ENCODE peak calls at places on chromosomes 7 and 10, in five cellular contexts. W is activated T-helper 2 cell treated with anti-CD3 and anti-CD28 coated beads, Interferon-gamma antibody, Interleukin-2, Interleukin-4, amounts not matched to agents 10 μg/mL and 5 μg/mL and 100 μg/mL, durations not matched to agents 14 hours and 24 hours and 36 hours; Z is nucleus accumbens; P is NCI-H1092; T is GM23248. I is an unnamed sample.

GRCh38 chr7:32809347-32809746 is 82.2 kb downstream of the KBTBD2 start:
- DNase-seq in Z (no peak), P (no peak), T (no peak), W (no peak), I (no peak)

GRCh38 chr7:107946451-107946850 is 55.5 kb downstream of the DLD start:
- DNase-seq in Z (no peak), T (peak), P (no peak), W (no peak), I (no peak)

GRCh38 chr10:124251317-124251716 is 157.9 kb upstream of the CHST15 start:
- DNase-seq in W (no peak), Z (no peak), T (no peak), P (no peak), I (no peak)

GRCh38 chr7:2504818-2505375 is 14.7 kb upstream of the LFNG start:
- DNase-seq in P (no peak), W (no peak), Z (no peak), T (no peak), I (no peak)

GRCh38 chr7:25619963-25620799 is 391.9 kb upstream of the NPVF start:
- DNase-seq in P (no peak), Z (no peak), W (no peak), T (no peak), I (no peak)

GRCh38 chr7:135320277-135320676 is 86.6 kb downstream of the STRA8 start:
- DNase-seq in T (peak), P (peak), W (no peak), Z (no peak), I (no peak)

GRCh38 chr7:73941836-73942551 is 81.0 kb downstream of the TMEM270 start:
- DNase-seq in P (no peak), W (no peak), T (peak), Z (no peak), I (no peak)

GRCh38 chr7:45888185-45888992 is at the start of gene IGFBP1:
- DNase-seq in P (no peak), W (no peak), Z (no peak), T (peak), I (no peak)

GRCh38 chr10:7667262-7668141 is 736 bp upstream of the ITIH5 start:
- DNase-seq in W (no peak), T (no peak), Z (no peak), P (no peak), I (no peak)

GRCh38 chr10:133095586-133095985 is 7.9 kb downstream of the ADGRA1 start:
- DNase-seq in P (no peak), T (no peak), W (no peak), Z (no peak), I (no peak)

GRCh38 chr10:131475803-131476202 is 164.3 kb upstream of the TCERG1L start:
- DNase-seq in W (no peak), P (no peak), Z (no peak), T (no peak), I (no peak)

GRCh38 chr10:114220281-114220680 is 18.8 kb upstream of the VWA2 start:
- DNase-seq in W (no peak), P (no peak), Z (no peak), T (no peak), I (no peak)

GRCh38 chr10:86650151-86650550 is 4.2 kb upstream of the OPN4 start:
- DNase-seq in W (no peak), T (no peak), Z (no peak), P (no peak), I (no peak)

GRCh38 chr10:100103581-100103980 is 21.9 kb upstream of the CPN1 start:
- DNase-seq in W (no peak), Z (no peak), P (no peak), T (no peak), I (no peak)

GRCh38 chr10:117005454-117006055 is 568 bp upstream of the SHTN1 start:
- DNase-seq in T (peak), Z (peak), P (peak), W (no peak), I (no peak)

GRCh38 chr10:69867699-69868558 is 66.2 kb downstream of the COL13A1 start:
- DNase-seq in W (no peak), Z (no peak), T (no peak), P (no peak), I (no peak)

GRCh38 chr7:157402911-157403534 is 66.2 kb downstream of the DNAJB6 start:
- DNase-seq in W (no peak), P (no peak), T (no peak), Z (no peak), I (no peak)

GRCh38 chr10:77297370-77297692 is 340.3 kb downstream of the KCNMA1 start:
- DNase-seq in P (no peak), Z (no peak), W (no peak), T (peak), I (no peak)

GRCh38 chr7:44755698-44756627 is 7.3 kb downstream of the ZMIZ2 start:
- DNase-seq in Z (no peak), P (no peak), T (no peak), W (no peak), I (no peak)

GRCh38 chr7:41169307-41169706 is 533.6 kb downstream of the INHBA start:
- DNase-seq in Z (no peak), W (no peak), P (no peak), T (no peak), I (no peak)

GRCh38 chr7:157690833-157691382 is 354.1 kb downstream of the DNAJB6 start:
- DNase-seq in T (peak), Z (peak), P (peak), W (no peak), I (peak)

GRCh38 chr7:156347132-156347531 is 293.4 kb upstream of the RNF32 start:
- DNase-seq in P (no peak), Z (no peak), T (no peak), W (no peak), I (no peak)

GRCh38 chr7:50826371-50827172 is 43.9 kb upstream of the GRB10 start:
- DNase-seq in P (no peak), T (peak), Z (no peak), W (peak), I (no peak)

GRCh38 chr10:114448897-114449296 is 44.6 kb upstream of the AFAP1L2 start:
- DNase-seq in Z (no peak), W (no peak), T (no peak), P (no peak), I (no peak)

GRCh38 chr10:79235765-79236755 is 111.2 kb upstream of the PPIF start:
- DNase-seq in Z (no peak), W (no peak), P (no peak), T (no peak), I (no peak)

GRCh38 chr10:59674211-59674836 is 35.3 kb downstream of the SLC16A9 start:
- DNase-seq in W (no peak), P (no peak), Z (no peak), T (peak), I (peak)

GRCh38 chr7:98867271-98867701 is 2.5 kb downstream of the TMEM130 start:
- DNase-seq in W (no peak), P (no peak), Z (peak), T (no peak), I (no peak)

GRCh38 chr7:141014091-141014490 is 661 bp downstream of the MRPS33 start:
- DNase-seq in W (no peak), Z (no peak), T (peak), P (peak), I (no peak)

GRCh38 chr7:34315032-34315431 is 343.0 kb upstream of the NPSR1 start:
- DNase-seq in T (peak), Z (no peak), P (no peak), W (no peak), I (no peak)